ENCODE peak calls at places on chromosomes 3 and 15, in nine cellular contexts. I is keratinocyte; Q is psoas muscle; L is activated CD8-positive, alpha-beta T cell treated with anti-CD3 and anti-CD28 coated beads for 36 hours; C is progenitor cell of endocrine pancreas; T is astrocyte of the cerebellum; K is GM13977; H is cardiac fibroblast; G is upper lobe of left lung. U is an unnamed sample.

GRCh38 chr15:43273243-43273642 is 6.5 kb upstream of the TGM5 start:
- DNase-seq in I (no peak), Q (no peak), L (no peak), C (no peak), T (no peak), K (no peak), H (no peak), G (no peak), U (no peak)

GRCh38 chr3:174533286-174533685 is 325.8 kb upstream of the NAALADL2 start:
- DNase-seq in I (no peak), Q (no peak), L (no peak), C (no peak), T (peak; percentile 63), K (no peak), H (peak; percentile 80), G (no peak), U (no peak)

GRCh38 chr3:171936231-171936841 is 93.2 kb downstream of the TMEM212 start:
- DNase-seq in I (peak; percentile 2), Q (peak; percentile 17), L (no peak), C (no peak), T (no peak), K (no peak), H (peak; percentile 94), G (peak; percentile 68), U (no peak)

GRCh38 chr15:57183614-57184344 is 192.5 kb upstream of the CGNL1 start:
- DNase-seq in I (no peak), Q (no peak), L (no peak), C (no peak), T (no peak), K (no peak), H (peak; percentile 36), G (no peak), U (no peak)

GRCh38 chr3:39208463-39209055 is 16.2 kb upstream of the XIRP1 start:
- DNase-seq in I (no peak), Q (peak; percentile 45), L (peak; percentile 59), C (no peak), T (peak; percentile 16), K (peak; percentile 34), H (peak; percentile 67), G (peak; percentile 61), U (no peak)

GRCh38 chr3:192940129-192940528 is 22.5 kb upstream of the MB21D2 start:
- DNase-seq in I (no peak), Q (no peak), L (no peak), C (no peak), T (no peak), K (no peak), H (no peak), G (no peak), U (no peak)

GRCh38 chr15:91342091-91342490 is 242.0 kb downstream of the SV2B start:
- DNase-seq in I (no peak), Q (no peak), L (no peak), C (no peak), T (no peak), K (no peak), H (no peak), G (no peak), U (no peak)

GRCh38 chr15:40081691-40082194 is 26.9 kb downstream of the BMF start:
- DNase-seq in I (no peak), Q (peak; percentile 43), L (no peak), C (peak; percentile 55), T (no peak), K (no peak), H (peak; percentile 55), G (peak; percentile 77), U (no peak)

GRCh38 chr15:66578286-66578875 is 12.6 kb upstream of the LCTL start:
- DNase-seq in I (no peak), Q (no peak), L (peak; percentile 18), C (no peak), T (no peak), K (no peak), H (peak; percentile 91), G (no peak), U (no peak)

GRCh38 chr15:71118345-71118744 is 3.1 kb downstream of the THSD4 start:
- DNase-seq in I (no peak), Q (no peak), L (no peak), C (no peak), T (no peak), K (no peak), H (no peak), G (no peak), U (no peak)

GRCh38 chr3:71247221-71247947 is 336.1 kb downstream of the FOXP1 start:
- DNase-seq in I (no peak), Q (no peak), L (no peak), C (no peak), T (no peak), K (no peak), H (peak; percentile 66), G (no peak), U (no peak)

GRCh38 chr15:65979837-65980236 is 110.5 kb downstream of the RAB11A start:
- DNase-seq in I (no peak), Q (no peak), L (no peak), C (no peak), T (no peak), K (no peak), H (no peak), G (no peak), U (no peak)

GRCh38 chr3:158766364-158766763 is 34.1 kb upstream of the RARRES1 start:
- DNase-seq in I (no peak), Q (no peak), L (no peak), C (no peak), T (no peak), K (no peak), H (no peak), G (no peak), U (no peak)

GRCh38 chr15:93063796-93064690 is 25.0 kb downstream of the RGMA start:
- DNase-seq in I (no peak), Q (no peak), L (no peak), C (no peak), T (no peak), K (no peak), H (no peak), G (no peak), U (no peak)

GRCh38 chr3:191350389-191351090 is 20.2 kb upstream of the UTS2B start:
- DNase-seq in I (no peak), Q (no peak), L (no peak), C (no peak), T (no peak), K (no peak), H (peak; percentile 39), G (no peak), U (no peak)

GRCh38 chr3:115913069-115913686 is 289.9 kb downstream of the GAP43 start:
- DNase-seq in I (no peak), Q (no peak), L (no peak), C (no peak), T (no peak), K (no peak), H (peak; percentile 5), G (no peak), U (no peak)

GRCh38 chr15:22973286-22973685 is 6.9 kb downstream of the CYFIP1 start:
- DNase-seq in I (no peak), Q (no peak), L (no peak), C (no peak), T (no peak), K (no peak), H (no peak), G (no peak), U (no peak)

GRCh38 chr3:37559461-37559860 is 302.2 kb upstream of the CTDSPL start:
- DNase-seq in I (no peak), Q (no peak), L (no peak), C (no peak), T (peak; percentile 16), K (no peak), H (peak; percentile 67), G (no peak), U (no peak)

GRCh38 chr3:37556789-37557301 is 304.8 kb upstream of the CTDSPL start:
- DNase-seq in I (no peak), Q (no peak), L (no peak), C (no peak), T (no peak), K (no peak), H (no peak), G (no peak), U (no peak)

GRCh38 chr3:37558580-37558979 is 303.1 kb upstream of the CTDSPL start:
- DNase-seq in I (no peak), Q (no peak), L (no peak), C (no peak), T (no peak), K (no peak), H (no peak), G (no peak), U (no peak)

DNA sequence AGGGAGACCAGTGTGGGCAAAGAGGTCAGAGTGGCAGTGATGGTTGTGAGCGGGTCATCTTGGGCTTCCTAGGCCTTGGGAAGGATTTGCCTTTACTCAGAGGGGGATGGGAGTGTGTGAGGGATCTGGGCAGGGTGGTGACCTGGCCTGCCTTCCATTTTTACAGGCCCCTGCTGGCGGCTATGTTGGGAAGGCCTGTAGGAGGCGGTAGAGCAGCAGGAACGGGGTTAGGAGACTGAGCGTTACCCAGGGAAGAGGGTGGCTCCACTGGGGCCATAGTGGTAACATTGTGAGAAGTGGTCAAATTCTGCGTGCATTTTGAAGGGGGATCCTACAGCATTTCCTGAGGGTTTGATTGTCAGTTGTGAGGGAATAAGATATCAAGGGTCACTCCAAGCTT is 307.3 kb upstream of the CTDSPL start:
- DNase-seq in I (no peak), Q (no peak), L (no peak), C (no peak), T (no peak), K (no peak), H (no peak), G (no peak), U (no peak)
- TF ChIP-seq CTCF in I (no peak), Q (no peak), L (no peak), C (peak; percentile 19), T (no peak), K (peak; percentile 31), H (peak; percentile 6), G (no peak), U (no peak)

GRCh38 chr3:44915702-44916438 is 41.5 kb downstream of the TGM4 start:
- DNase-seq in I (no peak), Q (no peak), L (no peak), C (no peak), T (no peak), K (no peak), H (peak; percentile 36), G (no peak), U (no peak)
- TF ChIP-seq CTCF in I (no peak), Q (no peak), L (no peak), C (no peak), T (peak; percentile 3), K (no peak), H (no peak), G (no peak), U (no peak)

GRCh38 chr15:89494941-89495637 is 1.3 kb downstream of the RHCG start:
- DNase-seq in I (no peak), Q (no peak), L (peak; percentile 57), C (no peak), T (no peak), K (peak; percentile 62), H (peak; percentile 42), G (no peak), U (peak; percentile 56)
- TF ChIP-seq CTCF in I (peak; percentile 67), Q (no peak), L (peak; percentile 50), C (peak; percentile 51), T (peak; percentile 27), K (peak; percentile 55), H (peak; percentile 53), G (no peak), U (peak; percentile 41)

DNA sequence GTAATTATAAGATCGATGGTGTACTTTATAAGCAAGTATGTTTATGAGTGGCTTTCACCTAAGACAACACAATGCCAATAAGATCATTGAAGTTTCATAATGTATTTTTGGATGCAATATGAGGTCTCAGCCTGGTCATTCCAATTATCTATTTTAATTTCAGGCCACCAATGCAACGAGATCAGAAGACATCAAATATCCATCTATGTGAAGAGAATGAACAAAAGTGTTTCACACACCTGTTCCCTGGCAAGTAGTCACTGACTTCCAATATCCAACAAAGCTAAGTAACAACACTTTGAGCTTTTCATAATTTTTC is 53.6 kb upstream of the TMCO5A start:
- DNase-seq in I (no peak), Q (no peak), L (no peak), C (no peak), T (no peak), K (no peak), H (no peak), G (no peak), U (no peak)
- TF ChIP-seq CTCF in I (no peak), Q (no peak), L (peak; percentile 14), C (no peak), T (no peak), K (no peak), H (no peak), G (no peak), U (no peak)